ENCODE peak calls at places on chromosomes 16 and 17, in seven cellular contexts. V, G, P, H, C, T and O are unnamed samples.

GRCh38 chr17:45143767-45144198 is 4.5 kb upstream of the HEXIM1 start:
- DNase-seq in T (no peak), P (peak; percentile 72), H (peak; percentile 91), C (peak; percentile 65), V (peak; percentile 96), G (peak; percentile 71), O (peak; percentile 85)

GRCh38 chr16:74991593-74992403 is 6.9 kb upstream of the WDR59 start:
- DNase-seq in G (peak; percentile 22), C (no peak), V (no peak), H (no peak), P (no peak), T (no peak), O (peak; percentile 13)

GRCh38 chr17:39239640-39240314 is 14.0 kb upstream of the STAC2 start:
- DNase-seq in H (peak; percentile 79), V (no peak), G (peak; percentile 65), C (peak; percentile 78), P (no peak), T (peak; percentile 59), O (peak; percentile 85)

GRCh38 chr16:73339821-73340220 is 291.9 kb upstream of the ZFHX3 start:
- DNase-seq in V (no peak), G (no peak), H (no peak), P (no peak), T (no peak), C (no peak), O (no peak)

GRCh38 chr17:71180801-71181385 is 939.9 kb upstream of the SOX9 start:
- DNase-seq in G (peak; percentile 70), V (no peak), T (no peak), H (no peak), P (peak; percentile 57), C (no peak), O (no peak)

GRCh38 chr16:52203096-52203495 is 343.8 kb downstream of the TOX3 start:
- DNase-seq in P (peak; percentile 15), V (no peak), G (no peak), T (no peak), H (peak; percentile 43), C (no peak), O (no peak)

GRCh38 chr16:51982715-51983680 is 563.9 kb downstream of the TOX3 start:
- DNase-seq in G (peak; percentile 54), T (no peak), P (peak; percentile 56), C (peak; percentile 52), H (peak; percentile 69), V (no peak), O (no peak)

GRCh38 chr16:80569440-80570105 is 28.8 kb downstream of the DYNLRB2 start:
- DNase-seq in T (no peak), C (no peak), G (no peak), H (no peak), P (peak; percentile 93), V (no peak), O (no peak)

GRCh38 chr17:58141505-58141904 is 6.7 kb upstream of the OR4D1 start:
- DNase-seq in T (no peak), P (no peak), C (no peak), V (no peak), G (no peak), H (no peak), O (no peak)

GRCh38 chr16:28133666-28134065 is 70.2 kb upstream of the GSG1L start:
- DNase-seq in H (no peak), V (no peak), P (no peak), G (no peak), T (no peak), C (no peak), O (no peak)

GRCh38 chr16:70740919-70741778 is 55.3 kb upstream of the MTSS2 start:
- DNase-seq in G (no peak), T (no peak), P (peak; percentile 55), C (no peak), H (no peak), V (no peak), O (peak; percentile 64)

GRCh38 chr17:54916721-54917120 is 16.1 kb downstream of the TOM1L1 start:
- DNase-seq in V (no peak), C (no peak), T (no peak), G (no peak), H (no peak), P (no peak), O (no peak)

GRCh38 chr16:27426423-27427408 is 24.7 kb downstream of the IL21R start:
- DNase-seq in T (peak; percentile 41), G (peak; percentile 18), P (peak; percentile 92), V (no peak), H (peak; percentile 73), C (peak; percentile 26), O (no peak)

GRCh38 chr16:68085259-68086071 is at the start of gene NFATC3:
- DNase-seq in V (peak; percentile 100), H (peak; percentile 75), G (peak; percentile 98), T (peak; percentile 99), C (peak; percentile 99), P (peak; percentile 94), O (peak; percentile 99)

GRCh38 chr16:27048316-27048715 is 18.4 kb upstream of the C16orf82 start:
- DNase-seq in C (no peak), V (no peak), H (no peak), T (no peak), G (no peak), P (no peak), O (no peak)

GRCh38 chr16:70634861-70635260 is 11.5 kb upstream of the IL34 start:
- DNase-seq in T (no peak), P (peak; percentile 79), V (no peak), G (no peak), H (no peak), C (no peak), O (no peak)

GRCh38 chr16:77219437-77219836 is 20.2 kb downstream of the SYCE1L start:
- DNase-seq in P (no peak), T (no peak), G (no peak), C (no peak), V (no peak), H (no peak), O (no peak)

GRCh38 chr17:15169676-15170075 is 95.5 kb downstream of the PMP22 start:
- DNase-seq in P (peak; percentile 68), T (no peak), G (no peak), V (no peak), H (no peak), C (no peak), O (no peak)

GRCh38 chr16:16830401-16830800 is 451.5 kb downstream of the NPIPA7 start:
- DNase-seq in G (no peak), P (no peak), T (no peak), H (peak; percentile 25), C (no peak), V (no peak), O (no peak)

GRCh38 chr17:19911033-19911432 is 43.3 kb upstream of the ULK2 start:
- DNase-seq in C (no peak), T (no peak), P (no peak), V (no peak), G (no peak), H (peak; percentile 22), O (no peak)

GRCh38 chr16:80915079-80915450 is 91.6 kb downstream of the CMC2 start:
- DNase-seq in T (no peak), P (no peak), H (no peak), G (no peak), V (no peak), C (no peak), O (no peak)

GRCh38 chr17:42183741-42184711 is 1.2 kb downstream of the HCRT start:
- DNase-seq in H (peak; percentile 85), T (peak; percentile 69), G (peak; percentile 76), P (peak; percentile 55), C (peak; percentile 77), V (peak; percentile 89), O (peak; percentile 77)

GRCh38 chr16:77589071-77589755 is 133.1 kb upstream of the NUDT7 start:
- DNase-seq in H (no peak), P (peak; percentile 76), C (no peak), T (no peak), V (no peak), G (no peak), O (no peak)

GRCh38 chr17:48563867-48564199 is 14.3 kb downstream of the HOXB4 start:
- DNase-seq in T (no peak), P (no peak), C (no peak), G (no peak), H (no peak), V (no peak), O (no peak)
- H3K4me3 ChIP-seq in T (no peak overlapping the region), P (peak overlapping the region; percentile 42), C (peak overlapping the region; percentile 43), G (peak overlapping the region; percentile 14), H (no peak overlapping the region), V (peak overlapping the region; percentile 63), O (no peak overlapping the region)

DNA sequence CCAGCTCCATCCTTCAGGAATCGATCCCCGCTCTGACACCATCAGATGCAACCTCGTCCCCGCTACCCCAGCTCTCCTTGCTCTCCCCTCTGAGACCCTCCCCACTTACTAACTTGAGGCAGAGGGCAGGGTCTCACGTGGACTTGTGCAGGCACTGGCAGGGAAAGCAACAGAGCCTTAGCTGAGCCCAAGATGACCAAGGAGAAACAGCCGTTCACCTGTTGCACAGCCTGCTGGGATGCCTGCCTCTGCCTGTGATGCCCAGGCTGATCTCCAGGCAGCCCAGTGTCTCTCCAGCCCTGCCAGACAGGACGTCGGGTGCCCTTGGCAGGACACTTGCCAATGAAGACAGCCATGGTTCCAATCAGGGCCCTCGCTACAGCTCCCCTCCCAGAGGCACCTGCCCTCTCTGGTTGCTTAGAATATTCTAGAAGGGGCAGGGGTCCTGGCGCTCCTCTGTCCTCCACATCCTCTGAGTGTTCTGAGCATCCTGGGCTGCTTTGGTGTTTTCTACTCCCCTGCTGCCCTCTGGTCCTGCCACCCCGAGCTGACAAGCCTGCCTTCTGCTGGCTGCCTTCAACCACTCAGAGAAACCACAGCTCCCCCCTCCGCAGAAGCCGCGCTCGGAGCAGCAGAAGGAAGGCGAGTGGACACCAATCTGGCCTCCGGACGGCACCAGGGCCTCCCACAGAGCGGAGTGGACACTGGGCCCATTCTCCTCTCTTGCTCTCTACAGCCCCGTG is 6.7 kb downstream of the CEP295NL start:
- DNase-seq in P (no peak), H (no peak), T (no peak), C (no peak), G (no peak), V (no peak), O (no peak)
- H3K4me1 ChIP-seq in P (peaks cover 21% of the 10 kb centered on the region), H (no peaks in the 10 kb centered on the region), T (no peaks in the 10 kb centered on the region), C (peaks cover 87% of the 10 kb centered on the region), G (peaks cover 3% of the 10 kb centered on the region), V (peaks cover 34% of the 10 kb centered on the region), O (peaks cover 16% of the 10 kb centered on the region)

DNA sequence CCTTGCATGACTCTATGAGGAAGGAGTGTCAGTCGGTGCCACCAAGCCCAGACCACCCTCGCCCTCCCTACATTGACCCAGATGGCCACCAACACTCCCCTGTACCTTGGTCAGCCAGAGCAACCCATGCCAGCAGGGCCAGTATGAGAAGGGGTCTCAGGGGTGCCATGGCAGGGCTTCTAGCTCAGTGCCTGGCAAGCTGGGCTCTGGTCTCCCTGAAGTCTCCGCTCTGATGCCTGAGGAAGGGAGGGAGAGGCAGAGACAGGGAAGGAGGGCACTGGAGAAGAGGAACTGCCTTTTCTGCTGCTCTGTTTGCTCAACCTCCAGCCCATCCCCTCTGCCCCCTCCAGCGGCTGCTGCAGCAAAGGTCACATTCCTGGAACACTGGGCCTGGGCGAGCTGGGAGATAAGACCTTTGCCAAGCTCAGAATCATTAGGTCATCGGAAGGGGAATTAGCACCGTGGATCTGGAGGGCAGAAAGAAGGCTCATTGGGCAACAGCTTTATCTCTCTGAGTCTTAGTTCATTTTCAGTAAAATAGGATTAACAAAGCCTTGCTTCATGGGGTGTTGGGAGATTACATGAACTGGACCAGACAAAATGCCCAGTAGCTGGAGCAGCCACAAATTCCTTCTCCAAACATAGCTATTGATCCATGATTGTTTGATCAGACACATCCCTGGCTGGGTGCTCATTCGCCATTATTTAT is at the start of gene VTN:
- DNase-seq in G (no peak), H (peak; percentile 97), C (peak; percentile 47), P (peak; percentile 26), V (no peak), T (no peak), O (no peak)
- H3K4me3 ChIP-seq in G (no peak within 1 kb of the TSS), H (no peak within 1 kb of the TSS), C (peak within 1 kb of the TSS; percentile 56), P (peak within 1 kb of the TSS; percentile 66), V (peak within 1 kb of the TSS; percentile 73), T (peak within 1 kb of the TSS; percentile 66), O (peak within 1 kb of the TSS; percentile 21)

GRCh38 chr16:85281181-85281580 is 168.9 kb upstream of the CIBAR2 start:
- DNase-seq in G (no peak), V (no peak), H (no peak), C (no peak), P (no peak), T (no peak), O (no peak)
- H3K4me1 ChIP-seq in G (no peaks in the 10 kb centered on the region), V (peaks cover 42% of the 10 kb centered on the region), H (no peaks in the 10 kb centered on the region), C (peaks cover 5% of the 10 kb centered on the region), P (peaks cover 7% of the 10 kb centered on the region), T (no peaks in the 10 kb centered on the region), O (no peaks in the 10 kb centered on the region)